ENCODE peak calls at places on chromosomes 12 and 14, in nine cellular contexts. R is OCI-LY7, I is tibial artery, Q is GM13976, Z is upper lobe of left lung, K is fibroblast of mammary gland, T is activated B cell treated with CpG ODN at 0.5 μM for 24 hours, V is A549, D is body of pancreas. O is an unnamed sample.

GRCh38 chr14:73759183-73759713 is 45.1 kb upstream of the PNMA1 start:
- DNase-seq in R (peak), I (peak), Q (peak), Z (peak), K (peak), T (peak), V (no peak), D (peak), O (no peak)

GRCh38 chr12:6340745-6341438 is 984 bp downstream of the TNFRSF1A start:
- DNase-seq in R (no peak), I (no peak), Q (no peak), Z (peak), K (no peak), T (no peak), V (no peak), D (no peak), O (no peak)

GRCh38 chr12:72586456-72586855 is 314.3 kb downstream of the TRHDE start:
- DNase-seq in R (no peak), I (no peak), Q (no peak), Z (no peak), K (no peak), T (no peak), V (no peak), D (no peak), O (no peak)

GRCh38 chr12:53207042-53207441 is at the start of gene ITGB7:
- DNase-seq in R (peak), I (peak), Q (peak), Z (no peak), K (no peak), T (peak), V (no peak), D (no peak), O (no peak)

GRCh38 chr14:73242274-73242960 is 5.1 kb downstream of the PAPLN start:
- DNase-seq in R (no peak), I (no peak), Q (no peak), Z (no peak), K (peak), T (no peak), V (no peak), D (no peak), O (no peak)

GRCh38 chr12:103431950-103432349 is 63.8 kb downstream of the C12orf42 start:
- DNase-seq in R (no peak), I (no peak), Q (no peak), Z (no peak), K (no peak), T (no peak), V (no peak), D (no peak), O (no peak)

GRCh38 chr12:98741229-98741614 is 96.1 kb downstream of the APAF1 start:
- DNase-seq in R (no peak), I (no peak), Q (no peak), Z (no peak), K (peak), T (no peak), V (no peak), D (no peak), O (no peak)

GRCh38 chr14:26867171-26867757 is 269.4 kb upstream of the NOVA1 start:
- DNase-seq in R (no peak), I (no peak), Q (no peak), Z (no peak), K (peak), T (no peak), V (no peak), D (peak), O (no peak)

GRCh38 chr12:15829255-15829654 is 40.1 kb upstream of the EPS8 start:
- DNase-seq in R (no peak), I (no peak), Q (no peak), Z (no peak), K (no peak), T (no peak), V (no peak), D (no peak), O (no peak)

GRCh38 chr14:106083082-106083481 is 556.7 kb downstream of the TMEM121 start:
- DNase-seq in R (no peak), I (no peak), Q (no peak), Z (no peak), K (no peak), T (no peak), V (no peak), D (no peak), O (no peak)

GRCh38 chr14:22691171-22691570 is 47.0 kb upstream of the OR6J1 start:
- DNase-seq in R (no peak), I (no peak), Q (no peak), Z (no peak), K (peak), T (no peak), V (no peak), D (no peak), O (no peak)

GRCh38 chr14:79467837-79468236 is 743.5 kb downstream of the DIO2 start:
- DNase-seq in R (no peak), I (no peak), Q (no peak), Z (no peak), K (peak), T (no peak), V (no peak), D (no peak), O (no peak)

GRCh38 chr12:106285993-106286392 is 16.5 kb upstream of the TCP11L2 start:
- DNase-seq in R (peak), I (no peak), Q (no peak), Z (no peak), K (no peak), T (no peak), V (no peak), D (no peak), O (no peak)

GRCh38 chr12:93857917-93858513 is 180.8 kb downstream of the CRADD start:
- DNase-seq in R (no peak), I (no peak), Q (no peak), Z (no peak), K (no peak), T (no peak), V (no peak), D (no peak), O (no peak)

GRCh38 chr14:54001189-54001878 is 44.7 kb upstream of the BMP4 start:
- DNase-seq in R (peak), I (no peak), Q (no peak), Z (no peak), K (no peak), T (no peak), V (no peak), D (no peak), O (no peak)
- TF ChIP-seq CTCF in R (peak), I (no peak), Q (peak), Z (no peak), K (no peak), T (no peak), V (no peak), D (no peak), O (peak)

DNA sequence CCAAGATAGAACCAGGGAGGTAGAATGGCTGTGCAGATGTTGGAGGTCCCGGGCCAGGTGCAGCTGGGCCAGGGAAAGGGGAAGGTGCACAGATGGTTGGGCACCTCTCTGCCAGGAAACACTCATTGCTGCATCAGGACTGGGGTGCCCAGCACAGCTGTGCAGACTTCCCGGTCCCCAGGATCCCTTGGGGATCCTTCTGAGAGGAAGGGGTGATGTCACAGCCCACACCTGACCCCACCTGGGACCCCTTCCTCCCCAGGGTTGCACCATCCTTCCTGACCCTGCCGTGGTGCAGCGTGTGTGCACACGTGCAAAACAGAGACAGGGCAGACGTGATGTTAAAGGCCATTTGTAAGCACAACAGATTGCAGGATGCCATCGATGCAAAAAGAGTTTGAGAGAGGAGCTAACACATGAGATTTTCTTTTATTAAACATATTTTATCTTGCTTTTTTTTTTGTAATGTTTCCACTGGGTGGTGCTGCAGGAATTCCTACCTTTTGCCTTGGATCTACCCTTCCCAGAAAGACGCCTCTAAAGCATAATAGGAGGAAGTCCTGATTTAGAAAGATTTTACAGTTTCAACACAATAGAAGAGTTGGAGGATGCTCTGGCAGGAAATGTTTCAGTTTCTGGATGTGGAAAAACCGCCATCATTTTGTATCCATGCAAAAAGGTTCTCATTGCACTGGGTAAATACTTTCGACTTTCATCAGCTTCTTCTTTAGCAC is 14.8 kb downstream of the ELK3 start:
- DNase-seq in R (peak), I (no peak), Q (no peak), Z (no peak), K (no peak), T (peak), V (no peak), D (no peak), O (no peak)
- TF ChIP-seq CTCF in R (peak), I (no peak), Q (no peak), Z (no peak), K (no peak), T (no peak), V (no peak), D (no peak), O (peak)

GRCh38 chr14:33859306-33859705 is 91.6 kb downstream of the EGLN3 start:
- DNase-seq in R (no peak), I (no peak), Q (no peak), Z (no peak), K (no peak), T (no peak), V (no peak), D (no peak), O (no peak)

GRCh38 chr14:33851931-33852330 is 98.9 kb downstream of the EGLN3 start:
- DNase-seq in R (no peak), I (no peak), Q (no peak), Z (no peak), K (no peak), T (no peak), V (no peak), D (no peak), O (no peak)

GRCh38 chr14:33851366-33851765 is 99.5 kb downstream of the EGLN3 start:
- DNase-seq in R (no peak), I (no peak), Q (no peak), Z (no peak), K (no peak), T (no peak), V (no peak), D (no peak), O (no peak)

GRCh38 chr14:33857650-33858049 is 93.2 kb downstream of the EGLN3 start:
- DNase-seq in R (no peak), I (no peak), Q (no peak), Z (no peak), K (no peak), T (no peak), V (no peak), D (no peak), O (no peak)

GRCh38 chr14:33855672-33856071 is 95.2 kb downstream of the EGLN3 start:
- DNase-seq in R (no peak), I (no peak), Q (no peak), Z (no peak), K (no peak), T (no peak), V (no peak), D (no peak), O (no peak)
- TF ChIP-seq CTCF in R (no peak), I (no peak), Q (no peak), Z (no peak), K (no peak), T (no peak), V (no peak), D (no peak), O (no peak)

GRCh38 chr12:100674009-100674888 is 100.8 kb downstream of the GAS2L3 start:
- DNase-seq in R (no peak), I (no peak), Q (no peak), Z (no peak), K (no peak), T (no peak), V (no peak), D (no peak), O (no peak)
- TF ChIP-seq CTCF in R (no peak), I (no peak), Q (no peak), Z (no peak), K (no peak), T (no peak), V (no peak), D (no peak), O (no peak)

GRCh38 chr12:97716356-97716755 is 253.8 kb downstream of the RMST start:
- DNase-seq in R (peak), I (no peak), Q (no peak), Z (no peak), K (peak), T (no peak), V (peak), D (no peak), O (no peak)
- TF ChIP-seq CTCF in R (peak), I (peak), Q (peak), Z (no peak), K (peak), T (no peak), V (no peak), D (peak), O (peak)

GRCh38 chr12:90622431-90622830 is 332.5 kb downstream of the CCER1 start:
- DNase-seq in R (no peak), I (no peak), Q (no peak), Z (no peak), K (peak), T (no peak), V (no peak), D (no peak), O (no peak)
- TF ChIP-seq CTCF in R (no peak), I (no peak), Q (no peak), Z (no peak), K (no peak), T (no peak), V (no peak), D (no peak), O (no peak)